ENCODE peak calls at places on chromosomes 4 and X, in seven cellular contexts. One of them, this sample, is unnamed.

GRCh38 chr4:183343730-183344129 is 21.5 kb upstream of the CLDN24 start:
- DNase-seq in glutamatergic neuron: no peak
- DNase-seq in brain microvascular endothelial cell: no peak
- DNase-seq in prostate gland: no peak
- DNase-seq in nephron progenitor cell: no peak
- DNase-seq in bronchial epithelial cell: no peak
- DNase-seq in Caco-2: no peak
- DNase-seq in this sample: no peak

GRCh38 chr4:118968006-118968405 is 79.4 kb downstream of the SYNPO2 start:
- DNase-seq in nephron progenitor cell: no peak
- DNase-seq in prostate gland: peak
- DNase-seq in brain microvascular endothelial cell: peak
- DNase-seq in bronchial epithelial cell: no peak
- DNase-seq in Caco-2: no peak
- DNase-seq in glutamatergic neuron: no peak
- DNase-seq in this sample: no peak

GRCh38 chr4:167779864-167780263 is 312.5 kb upstream of the ANXA10 start:
- DNase-seq in brain microvascular endothelial cell: no peak
- DNase-seq in nephron progenitor cell: no peak
- DNase-seq in prostate gland: no peak
- DNase-seq in glutamatergic neuron: no peak
- DNase-seq in bronchial epithelial cell: no peak
- DNase-seq in Caco-2: no peak
- DNase-seq in this sample: no peak

GRCh38 chr4:84681488-84682274 is 98.8 kb downstream of the CDS1 start:
- DNase-seq in glutamatergic neuron: no peak
- DNase-seq in Caco-2: no peak
- DNase-seq in brain microvascular endothelial cell: peak
- DNase-seq in nephron progenitor cell: no peak
- DNase-seq in bronchial epithelial cell: peak
- DNase-seq in prostate gland: no peak
- DNase-seq in this sample: no peak

GRCh38 chr4:105808030-105808429 is 87.2 kb upstream of the NPNT start:
- DNase-seq in brain microvascular endothelial cell: no peak
- DNase-seq in Caco-2: no peak
- DNase-seq in glutamatergic neuron: no peak
- DNase-seq in nephron progenitor cell: no peak
- DNase-seq in bronchial epithelial cell: no peak
- DNase-seq in prostate gland: no peak
- DNase-seq in this sample: no peak

GRCh38 chrX:129690435-129690834 is 35.7 kb upstream of the APLN start:
- DNase-seq in brain microvascular endothelial cell: no peak
- DNase-seq in prostate gland: no peak
- DNase-seq in Caco-2: no peak
- DNase-seq in bronchial epithelial cell: no peak
- DNase-seq in glutamatergic neuron: no peak
- DNase-seq in nephron progenitor cell: no peak
- DNase-seq in this sample: no peak

GRCh38 chr4:105666693-105667092 is 41.8 kb downstream of the INTS12 start:
- DNase-seq in bronchial epithelial cell: peak
- DNase-seq in Caco-2: peak
- DNase-seq in prostate gland: no peak
- DNase-seq in nephron progenitor cell: no peak
- DNase-seq in glutamatergic neuron: no peak
- DNase-seq in brain microvascular endothelial cell: peak
- DNase-seq in this sample: no peak

GRCh38 chrX:30995060-30995700 is 76.7 kb downstream of the FTHL17 start:
- DNase-seq in brain microvascular endothelial cell: no peak
- DNase-seq in prostate gland: no peak
- DNase-seq in bronchial epithelial cell: no peak
- DNase-seq in nephron progenitor cell: no peak
- DNase-seq in glutamatergic neuron: no peak
- DNase-seq in Caco-2: no peak
- DNase-seq in this sample: no peak

GRCh38 chrX:129654652-129655546 is at the start of gene APLN:
- DNase-seq in nephron progenitor cell: peak
- DNase-seq in prostate gland: no peak
- DNase-seq in bronchial epithelial cell: no peak
- DNase-seq in glutamatergic neuron: peak
- DNase-seq in Caco-2: peak
- DNase-seq in brain microvascular endothelial cell: no peak
- DNase-seq in this sample: no peak

GRCh38 chr4:25552580-25553271 is 102.9 kb upstream of the SLC34A2 start:
- DNase-seq in nephron progenitor cell: no peak
- DNase-seq in bronchial epithelial cell: no peak
- DNase-seq in prostate gland: peak
- DNase-seq in Caco-2: no peak
- DNase-seq in glutamatergic neuron: no peak
- DNase-seq in brain microvascular endothelial cell: no peak
- DNase-seq in this sample: no peak

GRCh38 chr4:17468638-17469221 is 43.2 kb downstream of the QDPR start:
- DNase-seq in Caco-2: peak
- DNase-seq in brain microvascular endothelial cell: peak
- DNase-seq in nephron progenitor cell: peak
- DNase-seq in glutamatergic neuron: peak
- DNase-seq in prostate gland: no peak
- DNase-seq in bronchial epithelial cell: no peak
- DNase-seq in this sample: no peak

GRCh38 chrX:41728125-41728524 is 4.1 kb downstream of the GPR82 start:
- DNase-seq in brain microvascular endothelial cell: no peak
- DNase-seq in glutamatergic neuron: no peak
- DNase-seq in nephron progenitor cell: no peak
- DNase-seq in Caco-2: no peak
- DNase-seq in prostate gland: no peak
- DNase-seq in bronchial epithelial cell: no peak
- DNase-seq in this sample: no peak

GRCh38 chrX:41604154-41604553 is 84.6 kb upstream of the GPR34 start:
- DNase-seq in brain microvascular endothelial cell: no peak
- DNase-seq in bronchial epithelial cell: no peak
- DNase-seq in Caco-2: no peak
- DNase-seq in nephron progenitor cell: no peak
- DNase-seq in prostate gland: no peak
- DNase-seq in glutamatergic neuron: no peak
- DNase-seq in this sample: no peak

GRCh38 chr4:58301384-58301783 is 1191.2 kb upstream of the IGFBP7 start:
- DNase-seq in prostate gland: no peak
- DNase-seq in bronchial epithelial cell: no peak
- DNase-seq in glutamatergic neuron: no peak
- DNase-seq in nephron progenitor cell: no peak
- DNase-seq in Caco-2: no peak
- DNase-seq in brain microvascular endothelial cell: no peak
- DNase-seq in this sample: no peak

GRCh38 chr4:40564815-40565505 is 64.7 kb downstream of the RBM47 start:
- DNase-seq in bronchial epithelial cell: no peak
- DNase-seq in nephron progenitor cell: no peak
- DNase-seq in glutamatergic neuron: peak
- DNase-seq in prostate gland: no peak
- DNase-seq in Caco-2: no peak
- DNase-seq in brain microvascular endothelial cell: no peak
- DNase-seq in this sample: no peak

GRCh38 chrX:150906694-150907093 is 8.2 kb upstream of the CD99L2 start:
- DNase-seq in brain microvascular endothelial cell: no peak
- DNase-seq in glutamatergic neuron: no peak
- DNase-seq in nephron progenitor cell: no peak
- DNase-seq in Caco-2: no peak
- DNase-seq in bronchial epithelial cell: no peak
- DNase-seq in prostate gland: no peak
- DNase-seq in this sample: no peak

GRCh38 chr4:139786494-139787354 is 121.1 kb downstream of the MGST2 start:
- DNase-seq in prostate gland: no peak
- DNase-seq in nephron progenitor cell: no peak
- DNase-seq in bronchial epithelial cell: no peak
- DNase-seq in glutamatergic neuron: peak
- DNase-seq in brain microvascular endothelial cell: no peak
- DNase-seq in Caco-2: no peak
- DNase-seq in this sample: no peak

GRCh38 chrX:11261260-11261659 is 32.0 kb upstream of the AMELX start:
- DNase-seq in nephron progenitor cell: no peak
- DNase-seq in glutamatergic neuron: no peak
- DNase-seq in bronchial epithelial cell: peak
- DNase-seq in prostate gland: no peak
- DNase-seq in Caco-2: no peak
- DNase-seq in brain microvascular endothelial cell: peak
- DNase-seq in this sample: no peak

GRCh38 chr4:74370912-74371311 is 6.0 kb downstream of the EREG start:
- DNase-seq in Caco-2: peak
- DNase-seq in glutamatergic neuron: no peak
- DNase-seq in bronchial epithelial cell: peak
- DNase-seq in brain microvascular endothelial cell: peak
- DNase-seq in prostate gland: no peak
- DNase-seq in nephron progenitor cell: peak
- DNase-seq in this sample: no peak

GRCh38 chr4:166501941-166502382 is 628.9 kb downstream of the TLL1 start:
- DNase-seq in glutamatergic neuron: peak
- DNase-seq in brain microvascular endothelial cell: peak
- DNase-seq in nephron progenitor cell: peak
- DNase-seq in prostate gland: no peak
- DNase-seq in bronchial epithelial cell: peak
- DNase-seq in Caco-2: peak
- DNase-seq in this sample: no peak

GRCh38 chrX:155046129-155046810 is 19.6 kb downstream of the FUNDC2 start:
- DNase-seq in Caco-2: no peak
- DNase-seq in brain microvascular endothelial cell: no peak
- DNase-seq in nephron progenitor cell: no peak
- DNase-seq in bronchial epithelial cell: no peak
- DNase-seq in glutamatergic neuron: no peak
- DNase-seq in prostate gland: no peak
- DNase-seq in this sample: no peak

GRCh38 chrX:155046811-155047528 is 20.3 kb downstream of the FUNDC2 start:
- DNase-seq in glutamatergic neuron: no peak
- DNase-seq in prostate gland: no peak
- DNase-seq in brain microvascular endothelial cell: no peak
- DNase-seq in bronchial epithelial cell: no peak
- DNase-seq in Caco-2: no peak
- DNase-seq in nephron progenitor cell: no peak
- DNase-seq in this sample: no peak

GRCh38 chrX:155053656-155054055 is 17.3 kb downstream of the CMC4 start:
- DNase-seq in prostate gland: no peak
- DNase-seq in Caco-2: no peak
- DNase-seq in bronchial epithelial cell: no peak
- DNase-seq in brain microvascular endothelial cell: no peak
- DNase-seq in nephron progenitor cell: no peak
- DNase-seq in glutamatergic neuron: no peak
- DNase-seq in this sample: no peak

GRCh38 chrX:155052738-155053498 is 18.0 kb downstream of the CMC4 start:
- DNase-seq in Caco-2: no peak
- DNase-seq in glutamatergic neuron: no peak
- DNase-seq in nephron progenitor cell: no peak
- DNase-seq in brain microvascular endothelial cell: no peak
- DNase-seq in prostate gland: no peak
- DNase-seq in bronchial epithelial cell: no peak
- DNase-seq in this sample: no peak

DNA sequence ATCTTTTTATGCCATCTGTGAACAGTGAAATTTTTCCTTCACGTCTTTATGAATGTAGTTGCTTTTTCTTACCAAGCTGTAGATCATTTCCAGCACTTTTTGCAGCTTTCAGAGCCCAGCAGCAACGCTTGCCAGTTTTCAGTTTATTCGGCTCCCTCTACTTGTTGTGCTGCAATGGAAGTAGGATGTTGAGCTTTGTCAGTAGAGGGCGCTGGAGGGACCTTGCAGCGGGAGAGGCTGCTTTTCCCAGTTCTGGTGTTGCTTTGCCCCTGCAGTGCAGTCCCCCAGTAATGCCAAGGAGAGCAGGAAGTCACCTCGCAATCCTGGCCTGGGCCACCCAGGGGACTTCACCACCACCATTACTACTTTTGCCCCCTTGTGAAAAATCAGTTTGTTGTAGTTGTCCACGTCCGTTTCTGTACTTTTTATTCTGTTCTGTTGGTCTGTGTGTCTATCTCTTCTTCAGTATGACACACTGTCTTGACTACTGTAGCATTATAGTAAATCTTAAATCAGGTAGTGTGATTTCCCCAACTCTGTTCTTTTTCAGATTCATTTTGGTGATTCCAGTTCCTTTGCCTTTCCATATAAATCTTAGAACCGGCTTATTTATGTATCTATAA is 21.8 kb downstream of the CMC4 start:
- DNase-seq in Caco-2: peak
- DNase-seq in prostate gland: no peak
- DNase-seq in glutamatergic neuron: peak
- DNase-seq in nephron progenitor cell: peak
- DNase-seq in bronchial epithelial cell: peak
- DNase-seq in brain microvascular endothelial cell: peak
- DNase-seq in this sample: no peak
- TF ChIP-seq CTCF in Caco-2: peak
- TF ChIP-seq CTCF in prostate gland: no peak
- TF ChIP-seq CTCF in glutamatergic neuron: peak
- TF ChIP-seq CTCF in nephron progenitor cell: peak
- TF ChIP-seq CTCF in bronchial epithelial cell: peak
- TF ChIP-seq CTCF in brain microvascular endothelial cell: peak
- TF ChIP-seq CTCF in this sample: peak

DNA sequence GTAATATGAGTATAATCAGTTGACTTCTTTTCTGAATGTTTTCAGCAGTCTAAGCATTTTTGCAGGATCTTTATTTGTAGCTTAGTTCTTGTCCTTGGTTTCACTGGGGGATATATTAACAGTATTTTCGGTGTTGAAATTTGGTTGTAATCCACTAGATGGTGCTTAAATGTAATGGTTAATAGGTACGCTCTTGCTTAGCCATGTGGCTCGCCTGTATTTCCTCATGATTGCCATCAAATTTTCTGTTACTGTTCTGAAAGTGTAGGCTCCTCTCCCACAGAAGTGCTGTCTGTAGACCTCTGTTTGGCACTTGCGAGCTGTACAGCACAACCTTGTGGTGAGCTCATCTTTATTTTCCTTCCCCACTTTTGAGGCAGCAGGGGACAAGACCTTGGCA is 3.9 kb upstream of the FAAH2 start:
- DNase-seq in glutamatergic neuron: no peak
- DNase-seq in nephron progenitor cell: no peak
- DNase-seq in Caco-2: no peak
- DNase-seq in brain microvascular endothelial cell: no peak
- DNase-seq in bronchial epithelial cell: peak
- DNase-seq in prostate gland: no peak
- DNase-seq in this sample: no peak
- TF ChIP-seq CTCF in glutamatergic neuron: no peak
- TF ChIP-seq CTCF in nephron progenitor cell: no peak
- TF ChIP-seq CTCF in Caco-2: no peak
- TF ChIP-seq CTCF in brain microvascular endothelial cell: no peak
- TF ChIP-seq CTCF in bronchial epithelial cell: peak
- TF ChIP-seq CTCF in prostate gland: no peak
- TF ChIP-seq CTCF in this sample: no peak

DNA sequence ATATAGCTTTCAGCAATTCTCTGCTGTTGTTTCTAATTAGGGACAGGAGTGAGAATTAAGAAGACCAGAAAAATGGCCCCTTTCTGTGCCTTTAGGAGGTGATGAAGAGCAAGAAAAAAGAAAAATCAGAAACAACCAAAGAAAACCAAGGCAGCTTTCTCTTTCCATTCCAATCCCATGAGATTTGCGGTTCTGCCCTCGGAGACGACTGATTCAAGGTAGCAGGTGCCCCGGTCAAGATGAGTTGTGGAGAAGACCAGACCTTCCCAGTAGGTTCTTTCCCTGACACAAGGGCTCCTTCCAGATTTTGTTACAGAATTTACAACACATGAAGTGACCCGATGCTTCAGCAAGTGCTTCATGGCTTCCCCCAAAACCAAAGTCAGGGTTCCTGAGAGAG is 21.9 kb downstream of the TLR10 start:
- DNase-seq in prostate gland: no peak
- DNase-seq in nephron progenitor cell: no peak
- DNase-seq in brain microvascular endothelial cell: no peak
- DNase-seq in Caco-2: no peak
- DNase-seq in bronchial epithelial cell: no peak
- DNase-seq in glutamatergic neuron: no peak
- DNase-seq in this sample: no peak
- TF ChIP-seq CTCF in prostate gland: no peak
- TF ChIP-seq CTCF in nephron progenitor cell: no peak
- TF ChIP-seq CTCF in brain microvascular endothelial cell: no peak
- TF ChIP-seq CTCF in Caco-2: no peak
- TF ChIP-seq CTCF in bronchial epithelial cell: no peak
- TF ChIP-seq CTCF in glutamatergic neuron: no peak
- TF ChIP-seq CTCF in this sample: no peak

GRCh38 chr4:19026281-19026680 is 1004.7 kb upstream of the LCORL start:
- DNase-seq in prostate gland: no peak
- DNase-seq in glutamatergic neuron: no peak
- DNase-seq in Caco-2: no peak
- DNase-seq in brain microvascular endothelial cell: no peak
- DNase-seq in bronchial epithelial cell: no peak
- DNase-seq in nephron progenitor cell: no peak
- DNase-seq in this sample: no peak
- TF ChIP-seq CTCF in prostate gland: no peak
- TF ChIP-seq CTCF in glutamatergic neuron: no peak
- TF ChIP-seq CTCF in Caco-2: no peak
- TF ChIP-seq CTCF in brain microvascular endothelial cell: no peak
- TF ChIP-seq CTCF in bronchial epithelial cell: no peak
- TF ChIP-seq CTCF in nephron progenitor cell: no peak
- TF ChIP-seq CTCF in this sample: peak

This sample was measured in chondrocyte.